ENCODE peak calls at places on chromosome 6, in five cellular contexts. T is CD8-positive, alpha-beta memory T cell; S is left lung; P is PC-9; M is tibial artery. Z is an unnamed sample.
A peak's percentile ranks its signal among the peaks of the same experiment; 100 is the strongest.

GRCh38 chr6:31575335-31575901 is at the start of gene TNF:
- DNase-seq in P (no peak), T (no peak), S (peak; percentile 81), M (peak; percentile 58), Z (no peak)

GRCh38 chr6:79665725-79666551 is 34.8 kb downstream of the SH3BGRL2 start:
- DNase-seq in P (no peak), M (no peak), S (no peak), T (no peak), Z (no peak)

GRCh38 chr6:21079468-21080048 is 514.0 kb upstream of the SOX4 start:
- DNase-seq in S (no peak), M (no peak), T (no peak), P (no peak), Z (no peak)

GRCh38 chr6:129890701-129891100 is 29.6 kb upstream of the TMEM244 start:
- DNase-seq in M (no peak), P (no peak), S (no peak), T (no peak), Z (no peak)

GRCh38 chr6:132788658-132789397 is 9.6 kb downstream of the SLC18B1 start:
- DNase-seq in S (no peak), M (no peak), P (no peak), T (no peak), Z (no peak)

GRCh38 chr6:112086744-112087135 is 542 bp downstream of the TUBE1 start:
- DNase-seq in M (no peak), S (no peak), P (no peak), T (no peak), Z (no peak)

GRCh38 chr6:28134015-28134414 is 7.7 kb upstream of the ZKSCAN8 start:
- DNase-seq in M (no peak), S (no peak), P (no peak), T (no peak), Z (no peak)

GRCh38 chr6:39561536-39562266 is 163.5 kb downstream of the KIF6 start:
- DNase-seq in M (no peak), T (no peak), S (no peak), P (no peak), Z (no peak)

GRCh38 chr6:115783402-115784061 is 277.2 kb downstream of the FRK start:
- DNase-seq in P (peak; percentile 3), S (no peak), M (no peak), T (no peak), Z (peak; percentile 2)

GRCh38 chr6:66198062-66198624 is 491.1 kb upstream of the EYS start:
- DNase-seq in P (no peak), T (no peak), S (no peak), M (no peak), Z (no peak)

GRCh38 chr6:139124887-139125672 is 9.8 kb upstream of the HECA start:
- DNase-seq in S (no peak), P (peak; percentile 17), T (peak; percentile 85), M (peak; percentile 71), Z (no peak)

GRCh38 chr6:14658909-14659561 is 541.5 kb downstream of the CD83 start:
- DNase-seq in S (no peak), M (peak; percentile 37), P (peak; percentile 27), T (no peak), Z (no peak)

GRCh38 chr6:56814308-56814707 is 140.6 kb upstream of the BEND6 start:
- DNase-seq in P (no peak), T (no peak), M (no peak), S (no peak), Z (no peak)

GRCh38 chr6:46815130-46815529 is 21.9 kb downstream of the MEP1A start:
- DNase-seq in P (peak; percentile 32), S (no peak), M (no peak), T (no peak), Z (no peak)

GRCh38 chr6:131555992-131556391 is 17.0 kb upstream of the ARG1 start:
- DNase-seq in S (no peak), P (no peak), T (no peak), M (no peak), Z (no peak)

GRCh38 chr6:142421285-142422202 is 119.7 kb downstream of the ADGRG6 start:
- DNase-seq in M (no peak), S (no peak), T (no peak), P (no peak), Z (no peak)

GRCh38 chr6:35181313-35181932 is 32.3 kb upstream of the SCUBE3 start:
- DNase-seq in T (no peak), M (peak; percentile 68), P (peak; percentile 25), S (no peak), Z (peak; percentile 48)

GRCh38 chr6:68778356-68779020 is 143.4 kb downstream of the ADGRB3 start:
- DNase-seq in S (no peak), P (no peak), T (no peak), M (no peak), Z (no peak)

GRCh38 chr6:42375905-42376304 is 75.8 kb downstream of the TRERF1 start:
- DNase-seq in M (no peak), S (no peak), P (no peak), T (no peak), Z (no peak)

GRCh38 chr6:42819803-42820508 is 38.1 kb downstream of the BICRAL start:
- DNase-seq in S (no peak), T (peak; percentile 32), P (no peak), M (no peak), Z (no peak)

GRCh38 chr6:14121936-14122344 is 4.4 kb downstream of the CD83 start:
- DNase-seq in M (peak; percentile 44), T (no peak), S (no peak), P (no peak), Z (no peak)

GRCh38 chr6:33740204-33740608 is 6.5 kb downstream of the IP6K3 start:
- DNase-seq in M (no peak), S (peak; percentile 67), P (peak; percentile 34), T (no peak), Z (no peak)

GRCh38 chr6:155958550-155958949 is 502.9 kb upstream of the NOX3 start:
- DNase-seq in S (no peak), T (no peak), M (no peak), P (no peak), Z (no peak)
- H3K27me3 ChIP-seq in S (no peaks in the 10 kb centered on the region), T (no peaks in the 10 kb centered on the region), M (no peaks in the 10 kb centered on the region), P (no peaks in the 10 kb centered on the region), Z (no peaks in the 10 kb centered on the region)

DNA sequence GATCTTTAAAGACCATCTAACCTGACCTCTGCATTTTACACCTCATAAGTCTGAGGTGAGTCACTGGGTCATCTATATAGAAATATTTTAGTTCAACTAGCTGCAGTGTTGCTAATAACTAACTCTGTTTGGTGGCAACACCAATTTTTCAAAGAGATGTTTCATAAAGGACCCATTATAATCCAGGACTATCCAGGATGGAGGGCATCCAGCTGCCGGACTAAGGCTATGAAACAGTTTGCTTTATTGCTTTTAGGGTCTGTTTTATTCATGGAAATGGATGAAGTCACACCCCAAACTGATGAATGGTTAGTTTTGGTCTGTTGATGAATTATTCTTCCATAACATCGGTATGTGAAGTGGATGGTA is 204.2 kb upstream of the GMDS start:
- DNase-seq in M (no peak), S (no peak), T (no peak), P (no peak), Z (no peak)
- H3K27me3 ChIP-seq in M (no peaks in the 10 kb centered on the region), S (no peaks in the 10 kb centered on the region), T (no peaks in the 10 kb centered on the region), P (no peaks in the 10 kb centered on the region), Z (no peaks in the 10 kb centered on the region)

GRCh38 chr6:50711686-50712085 is 1.6 kb upstream of the TFAP2D start:
- DNase-seq in S (no peak), M (no peak), P (no peak), T (no peak), Z (no peak)

GRCh38 chr6:50712291-50712690 is 1.0 kb upstream of the TFAP2D start:
- DNase-seq in T (no peak), P (no peak), M (no peak), S (no peak), Z (no peak)

GRCh38 chr6:50714487-50715379 is 1.4 kb downstream of the TFAP2D start:
- DNase-seq in P (no peak), M (no peak), S (no peak), T (no peak), Z (no peak)

GRCh38 chr6:50713226-50713625 is at the start of gene TFAP2D:
- DNase-seq in P (no peak), S (no peak), T (no peak), M (no peak), Z (no peak)

DNA sequence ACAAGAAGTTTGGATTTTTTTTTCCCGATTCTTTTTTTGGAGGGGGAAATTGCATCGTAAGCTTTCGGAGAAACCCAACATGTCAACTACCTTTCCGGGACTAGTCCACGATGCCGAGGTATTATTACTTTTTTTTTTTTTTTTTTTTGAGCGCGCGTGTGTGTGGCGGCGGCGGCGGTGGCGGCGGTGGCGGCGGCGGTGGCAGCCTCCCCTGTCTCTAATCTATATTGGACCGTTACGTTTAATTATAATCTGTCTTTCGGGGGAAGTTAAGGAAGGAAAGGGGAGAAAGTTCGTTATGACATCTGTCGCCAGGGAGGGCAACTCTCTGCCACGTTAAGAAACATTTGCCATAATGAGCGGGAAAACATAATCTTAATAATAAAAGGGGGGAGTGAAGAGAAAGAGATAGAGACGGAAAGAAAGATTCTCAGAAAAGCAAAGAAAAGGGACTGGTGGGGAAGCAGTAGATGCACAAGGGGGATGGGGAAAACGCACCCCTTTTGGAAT is 706 bp downstream of the TFAP2D start:
- DNase-seq in S (no peak), T (no peak), M (no peak), P (no peak), Z (no peak)
- H3K27me3 ChIP-seq in S (peaks cover 94% of the 10 kb centered on the region), T (no peaks in the 10 kb centered on the region), M (peaks cover 62% of the 10 kb centered on the region), P (peaks cover 44% of the 10 kb centered on the region), Z (no peaks in the 10 kb centered on the region)

DNA sequence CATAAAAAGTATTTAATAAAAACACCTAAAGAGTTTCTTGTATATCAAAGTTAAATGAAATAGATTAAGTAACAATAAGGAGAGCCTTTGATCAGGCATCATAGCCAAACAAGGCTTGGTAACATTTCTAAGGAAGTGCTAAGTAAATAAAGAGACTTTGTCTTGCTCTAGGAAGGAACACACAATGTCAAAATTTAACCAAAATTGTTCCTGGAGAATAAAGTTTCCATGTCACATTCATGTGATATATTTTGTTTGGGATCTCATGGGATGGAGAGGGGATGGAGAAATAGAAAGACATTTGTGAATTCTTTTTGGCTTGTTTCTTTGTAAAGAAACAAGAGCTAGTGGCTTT is 201.9 kb upstream of the DTNBP1 start:
- DNase-seq in T (no peak), S (no peak), P (no peak), M (no peak), Z (no peak)
- H3K27me3 ChIP-seq in T (no peaks in the 10 kb centered on the region), S (no peaks in the 10 kb centered on the region), P (peaks cover 22% of the 10 kb centered on the region), M (no peaks in the 10 kb centered on the region), Z (no peaks in the 10 kb centered on the region)

DNA sequence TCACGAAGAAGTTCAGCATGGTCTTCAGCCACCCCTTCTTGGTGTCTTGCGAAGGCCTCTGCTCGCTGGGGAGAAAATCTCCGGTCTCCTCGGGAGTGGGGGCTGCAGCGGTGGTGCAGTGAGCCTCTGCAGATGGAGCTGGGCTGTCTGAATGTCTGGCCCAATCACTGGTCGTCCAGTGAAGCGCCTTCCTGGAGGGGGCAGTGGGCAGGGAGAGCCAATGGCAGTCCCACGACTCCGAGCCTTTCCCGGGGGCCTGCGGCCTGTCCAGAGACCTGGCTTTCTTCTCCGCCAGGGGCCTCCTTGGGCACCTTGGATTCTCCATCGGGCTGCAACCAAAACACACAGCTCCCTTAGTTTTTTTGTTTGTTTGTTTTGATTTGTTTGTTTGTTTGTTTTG is 6.3 kb downstream of the BNIP5 start:
- DNase-seq in S (no peak), P (no peak), M (no peak), T (no peak), Z (no peak)
- H3K27me3 ChIP-seq in S (peaks cover 57% of the 10 kb centered on the region), P (no peaks in the 10 kb centered on the region), M (peaks cover 44% of the 10 kb centered on the region), T (peaks cover 15% of the 10 kb centered on the region), Z (no peaks in the 10 kb centered on the region)

Z was measured in thoracic aorta.